ENCODE peak calls at places on chromosomes 5 and 9, in six cellular contexts. One of them, this sample, is unnamed.

GRCh38 chr5:174828786-174829510 is 104.6 kb downstream of the MSX2 start:
- DNase-seq in NB4: no peak
- DNase-seq in pancreas: no peak
- DNase-seq in HL-60: no peak
- DNase-seq in PC-9: no peak
- DNase-seq in CD8-positive, alpha-beta T cell: no peak
- DNase-seq in this sample: no peak

GRCh38 chr9:129108083-129108804 is 2.3 kb downstream of the CRAT start:
- DNase-seq in CD8-positive, alpha-beta T cell: no peak
- DNase-seq in PC-9: no peak
- DNase-seq in HL-60: no peak
- DNase-seq in NB4: no peak
- DNase-seq in pancreas: peak; percentile 52
- DNase-seq in this sample: no peak

GRCh38 chr9:21995652-21996275 is 1.2 kb downstream of the CDKN2B-AS1 start:
- DNase-seq in PC-9: no peak
- DNase-seq in CD8-positive, alpha-beta T cell: no peak
- DNase-seq in NB4: no peak
- DNase-seq in HL-60: no peak
- DNase-seq in pancreas: peak; percentile 54
- DNase-seq in this sample: no peak

GRCh38 chr5:167934561-167934971 is 356.9 kb upstream of the WWC1 start:
- DNase-seq in PC-9: no peak
- DNase-seq in HL-60: no peak
- DNase-seq in pancreas: no peak
- DNase-seq in NB4: no peak
- DNase-seq in CD8-positive, alpha-beta T cell: no peak
- DNase-seq in this sample: peak; percentile 69

GRCh38 chr9:97512966-97513560 is 11.6 kb downstream of the TMOD1 start:
- DNase-seq in NB4: no peak
- DNase-seq in HL-60: no peak
- DNase-seq in pancreas: no peak
- DNase-seq in PC-9: no peak
- DNase-seq in CD8-positive, alpha-beta T cell: no peak
- DNase-seq in this sample: no peak

GRCh38 chr5:93221-93980 is 1.4 kb downstream of the PLEKHG4B start:
- DNase-seq in PC-9: no peak
- DNase-seq in HL-60: no peak
- DNase-seq in NB4: no peak
- DNase-seq in CD8-positive, alpha-beta T cell: no peak
- DNase-seq in pancreas: no peak
- DNase-seq in this sample: no peak

GRCh38 chr5:106094128-106094726 is 1576.5 kb downstream of the EFNA5 start:
- DNase-seq in CD8-positive, alpha-beta T cell: no peak
- DNase-seq in HL-60: no peak
- DNase-seq in NB4: no peak
- DNase-seq in PC-9: peak; percentile 77
- DNase-seq in pancreas: no peak
- DNase-seq in this sample: peak; percentile 98

GRCh38 chr5:180338001-180338707 is 15.0 kb downstream of the GFPT2 start:
- DNase-seq in NB4: no peak
- DNase-seq in HL-60: no peak
- DNase-seq in PC-9: no peak
- DNase-seq in CD8-positive, alpha-beta T cell: no peak
- DNase-seq in pancreas: no peak
- DNase-seq in this sample: no peak

GRCh38 chr9:88692837-88693236 is 157.9 kb downstream of the NXNL2 start:
- DNase-seq in PC-9: no peak
- DNase-seq in pancreas: no peak
- DNase-seq in HL-60: no peak
- DNase-seq in CD8-positive, alpha-beta T cell: no peak
- DNase-seq in NB4: no peak
- DNase-seq in this sample: peak; percentile 63

GRCh38 chr9:34310205-34310604 is 18.9 kb downstream of the KIF24 start:
- DNase-seq in NB4: no peak
- DNase-seq in PC-9: no peak
- DNase-seq in pancreas: no peak
- DNase-seq in CD8-positive, alpha-beta T cell: no peak
- DNase-seq in HL-60: no peak
- DNase-seq in this sample: peak; percentile 20

GRCh38 chr5:137743031-137743640 is 7.2 kb upstream of the KLHL3 start:
- DNase-seq in PC-9: peak; percentile 52
- DNase-seq in CD8-positive, alpha-beta T cell: peak; percentile 43
- DNase-seq in NB4: peak; percentile 74
- DNase-seq in HL-60: no peak
- DNase-seq in pancreas: peak; percentile 30
- DNase-seq in this sample: peak; percentile 64

GRCh38 chr9:108259917-108260675 is 595.7 kb downstream of the ACTL7B start:
- DNase-seq in HL-60: no peak
- DNase-seq in NB4: no peak
- DNase-seq in pancreas: no peak
- DNase-seq in CD8-positive, alpha-beta T cell: no peak
- DNase-seq in PC-9: no peak
- DNase-seq in this sample: peak; percentile 99

GRCh38 chr9:114385412-114386181 is 2.2 kb downstream of the AKNA start:
- DNase-seq in NB4: peak; percentile 97
- DNase-seq in CD8-positive, alpha-beta T cell: peak; percentile 76
- DNase-seq in HL-60: peak; percentile 80
- DNase-seq in PC-9: peak; percentile 89
- DNase-seq in pancreas: no peak
- DNase-seq in this sample: peak; percentile 96

GRCh38 chr9:129182625-129183494 is 4.8 kb upstream of the IER5L start:
- DNase-seq in NB4: peak; percentile 54
- DNase-seq in CD8-positive, alpha-beta T cell: no peak
- DNase-seq in pancreas: no peak
- DNase-seq in PC-9: no peak
- DNase-seq in HL-60: no peak
- DNase-seq in this sample: no peak

GRCh38 chr5:58787982-58788381 is 205.1 kb downstream of the RAB3C start:
- DNase-seq in pancreas: no peak
- DNase-seq in NB4: no peak
- DNase-seq in PC-9: no peak
- DNase-seq in HL-60: no peak
- DNase-seq in CD8-positive, alpha-beta T cell: no peak
- DNase-seq in this sample: no peak

GRCh38 chr5:45029553-45029952 is 220.8 kb downstream of the MRPS30 start:
- DNase-seq in pancreas: no peak
- DNase-seq in CD8-positive, alpha-beta T cell: no peak
- DNase-seq in PC-9: no peak
- DNase-seq in NB4: no peak
- DNase-seq in HL-60: no peak
- DNase-seq in this sample: no peak

GRCh38 chr5:133066045-133066444 is 14.2 kb downstream of the HSPA4 start:
- DNase-seq in pancreas: no peak
- DNase-seq in PC-9: no peak
- DNase-seq in CD8-positive, alpha-beta T cell: no peak
- DNase-seq in HL-60: no peak
- DNase-seq in NB4: no peak
- DNase-seq in this sample: no peak

GRCh38 chr9:128258326-128258725 is 17.5 kb downstream of the GOLGA2 start:
- DNase-seq in pancreas: peak; percentile 11
- DNase-seq in PC-9: no peak
- DNase-seq in HL-60: no peak
- DNase-seq in NB4: no peak
- DNase-seq in CD8-positive, alpha-beta T cell: no peak
- DNase-seq in this sample: no peak

GRCh38 chr5:93575466-93575865 is 5.6 kb downstream of the NR2F1-AS1 start:
- DNase-seq in CD8-positive, alpha-beta T cell: no peak
- DNase-seq in HL-60: no peak
- DNase-seq in PC-9: no peak
- DNase-seq in NB4: no peak
- DNase-seq in pancreas: no peak
- DNase-seq in this sample: no peak
- H3K4me3 ChIP-seq in CD8-positive, alpha-beta T cell: no peak overlapping the region
- H3K4me3 ChIP-seq in HL-60: no peak overlapping the region
- H3K4me3 ChIP-seq in PC-9: no peak overlapping the region
- H3K4me3 ChIP-seq in NB4: no peak overlapping the region
- H3K4me3 ChIP-seq in pancreas: no peak overlapping the region
- H3K4me3 ChIP-seq in this sample: no peak overlapping the region

GRCh38 chr5:173233347-173234128 is 1.5 kb downstream of the NKX2-5 start:
- DNase-seq in CD8-positive, alpha-beta T cell: no peak
- DNase-seq in PC-9: no peak
- DNase-seq in pancreas: no peak
- DNase-seq in HL-60: no peak
- DNase-seq in NB4: no peak
- DNase-seq in this sample: no peak

GRCh38 chr5:173237821-173238220 is 2.8 kb upstream of the NKX2-5 start:
- DNase-seq in HL-60: no peak
- DNase-seq in NB4: no peak
- DNase-seq in pancreas: no peak
- DNase-seq in PC-9: no peak
- DNase-seq in CD8-positive, alpha-beta T cell: no peak
- DNase-seq in this sample: no peak

GRCh38 chr5:173236531-173237501 is 1.8 kb upstream of the NKX2-5 start:
- DNase-seq in pancreas: no peak
- DNase-seq in NB4: no peak
- DNase-seq in CD8-positive, alpha-beta T cell: no peak
- DNase-seq in PC-9: no peak
- DNase-seq in HL-60: no peak
- DNase-seq in this sample: no peak

GRCh38 chr5:173234129-173234793 is 745 bp downstream of the NKX2-5 start:
- DNase-seq in HL-60: no peak
- DNase-seq in CD8-positive, alpha-beta T cell: no peak
- DNase-seq in pancreas: no peak
- DNase-seq in PC-9: no peak
- DNase-seq in NB4: no peak
- DNase-seq in this sample: no peak

DNA sequence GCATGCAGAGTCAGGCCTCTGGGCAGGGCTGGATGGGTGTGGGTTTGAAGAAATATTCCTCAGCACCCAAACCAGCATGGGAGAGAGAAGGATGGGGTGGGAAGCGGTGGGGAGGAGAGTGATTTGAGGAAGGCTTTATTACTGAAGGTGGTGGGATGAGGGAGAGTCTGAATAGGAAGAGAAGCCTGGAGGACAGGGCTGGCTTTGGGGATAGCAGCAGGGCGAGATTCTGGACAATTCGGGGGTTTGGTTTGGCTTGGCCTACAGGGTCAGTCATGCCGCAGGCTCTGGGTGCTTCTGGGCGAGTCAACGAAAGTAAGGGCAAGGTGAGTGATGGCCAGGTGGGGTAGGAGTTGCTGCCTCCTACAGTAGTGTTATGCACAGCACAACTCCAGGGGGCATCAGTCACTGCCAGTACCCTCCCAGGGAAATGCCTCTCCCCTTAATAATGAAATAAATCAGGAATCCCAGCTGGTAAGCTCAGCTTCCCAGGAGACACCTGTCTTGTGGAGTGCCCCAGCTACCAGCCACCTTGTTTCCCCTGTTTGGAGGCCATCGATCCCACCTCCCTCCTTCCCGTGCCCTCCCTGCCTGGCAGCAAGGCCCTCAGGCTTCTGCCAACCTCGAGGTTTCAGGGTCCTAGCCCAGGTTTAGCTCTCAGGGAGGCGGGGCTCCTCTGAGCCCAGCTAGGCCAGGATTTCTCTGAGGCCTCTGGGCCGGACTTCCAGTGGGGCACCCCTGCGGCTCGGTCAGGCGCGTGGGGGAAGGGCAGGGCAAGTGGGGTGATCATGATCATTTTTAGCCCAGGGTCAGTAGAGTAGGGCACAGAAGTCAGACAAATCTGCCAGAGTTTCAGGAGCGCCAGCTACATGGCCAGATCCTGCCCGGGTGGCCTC is 741 bp upstream of the NKX2-5 start:
- DNase-seq in HL-60: no peak
- DNase-seq in pancreas: no peak
- DNase-seq in CD8-positive, alpha-beta T cell: no peak
- DNase-seq in NB4: no peak
- DNase-seq in PC-9: no peak
- DNase-seq in this sample: no peak
- TF ChIP-seq CTCF in HL-60: no peak
- TF ChIP-seq CTCF in pancreas: no peak
- TF ChIP-seq CTCF in CD8-positive, alpha-beta T cell: no peak
- TF ChIP-seq CTCF in NB4: no peak
- TF ChIP-seq CTCF in PC-9: no peak
- TF ChIP-seq CTCF in this sample: no peak

DNA sequence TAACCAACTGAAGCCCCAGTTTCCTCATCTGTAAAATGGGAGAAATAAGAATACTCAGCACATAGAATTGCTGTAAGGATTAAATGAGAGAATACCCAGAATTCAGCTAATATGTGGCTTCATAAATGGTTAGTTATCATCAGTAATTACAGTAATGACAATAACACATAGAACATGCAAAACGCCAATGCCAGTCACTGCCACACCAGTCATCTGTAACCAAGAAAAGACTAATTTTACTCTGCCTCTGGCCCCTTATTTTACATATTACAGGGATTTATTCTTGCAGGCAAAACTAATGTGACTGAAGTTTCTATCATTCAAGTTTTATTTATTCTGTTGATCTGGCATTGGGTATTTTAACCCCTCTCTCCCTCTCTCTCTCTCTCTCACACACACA is 46.5 kb downstream of the EBF1 start:
- DNase-seq in PC-9: no peak
- DNase-seq in NB4: no peak
- DNase-seq in HL-60: no peak
- DNase-seq in pancreas: no peak
- DNase-seq in CD8-positive, alpha-beta T cell: no peak
- DNase-seq in this sample: no peak
- H3K4me3 ChIP-seq in PC-9: no peak overlapping the region
- H3K4me3 ChIP-seq in NB4: no peak overlapping the region
- H3K4me3 ChIP-seq in HL-60: no peak overlapping the region
- H3K4me3 ChIP-seq in pancreas: no peak overlapping the region
- H3K4me3 ChIP-seq in CD8-positive, alpha-beta T cell: no peak overlapping the region
- H3K4me3 ChIP-seq in this sample: no peak overlapping the region

GRCh38 chr9:78781681-78782080 is 484.8 kb downstream of the PSAT1 start:
- DNase-seq in CD8-positive, alpha-beta T cell: no peak
- DNase-seq in HL-60: no peak
- DNase-seq in NB4: no peak
- DNase-seq in PC-9: no peak
- DNase-seq in pancreas: no peak
- DNase-seq in this sample: peak; percentile 31

GRCh38 chr9:78786794-78787193 is 489.9 kb downstream of the PSAT1 start:
- DNase-seq in CD8-positive, alpha-beta T cell: no peak
- DNase-seq in HL-60: no peak
- DNase-seq in pancreas: no peak
- DNase-seq in PC-9: no peak
- DNase-seq in NB4: no peak
- DNase-seq in this sample: peak; percentile 7

GRCh38 chr9:78782234-78782633 is 485.3 kb downstream of the PSAT1 start:
- DNase-seq in pancreas: no peak
- DNase-seq in HL-60: no peak
- DNase-seq in CD8-positive, alpha-beta T cell: no peak
- DNase-seq in PC-9: no peak
- DNase-seq in NB4: no peak
- DNase-seq in this sample: no peak

GRCh38 chr9:78782858-78783257 is 485.9 kb downstream of the PSAT1 start:
- DNase-seq in NB4: no peak
- DNase-seq in PC-9: no peak
- DNase-seq in CD8-positive, alpha-beta T cell: no peak
- DNase-seq in pancreas: no peak
- DNase-seq in HL-60: no peak
- DNase-seq in this sample: no peak

DNA sequence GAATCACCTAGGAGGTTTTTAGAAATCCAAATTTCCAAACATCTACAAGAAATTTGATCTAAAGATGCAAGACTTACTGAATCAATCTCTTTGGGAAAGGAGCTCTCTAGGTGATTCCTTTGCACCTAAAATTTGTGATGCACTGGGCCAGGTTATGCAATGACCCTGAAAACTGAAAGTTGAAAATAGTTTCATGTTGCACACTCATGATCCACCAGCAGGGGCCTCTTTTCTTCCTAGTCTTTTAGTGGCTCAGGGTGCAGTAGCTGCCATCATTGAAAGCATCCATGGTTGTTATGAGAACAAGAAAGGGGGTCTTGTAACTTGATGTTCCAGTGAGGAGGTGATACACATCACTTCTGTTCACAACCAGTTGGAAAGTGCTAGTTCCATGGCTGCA is 486.8 kb downstream of the PSAT1 start:
- DNase-seq in pancreas: no peak
- DNase-seq in NB4: peak; percentile 2
- DNase-seq in PC-9: no peak
- DNase-seq in HL-60: no peak
- DNase-seq in CD8-positive, alpha-beta T cell: no peak
- DNase-seq in this sample: peak; percentile 7
- TF ChIP-seq CTCF in pancreas: no peak
- TF ChIP-seq CTCF in NB4: peak; percentile 34
- TF ChIP-seq CTCF in PC-9: no peak
- TF ChIP-seq CTCF in HL-60: peak; percentile 17
- TF ChIP-seq CTCF in CD8-positive, alpha-beta T cell: no peak
- TF ChIP-seq CTCF in this sample: peak; percentile 30